ENCODE peak calls at places on chromosomes 4 and X, in seven cellular contexts. O is pancreas, H is aorta, E is left ventricle myocardium inferior, L is dorsolateral prefrontal cortex, B is colonic mucosa, R is astrocyte of the spinal cord. X is an unnamed sample.

GRCh38 chr4:99572527-99573240 is 1.9 kb upstream of the MTTP start:
- DNase-seq in O (no peak), H (no peak), E (no peak), L (no peak), B (no peak), R (no peak), X (no peak)

GRCh38 chrX:110403839-110404238 is 45.2 kb downstream of the RTL9 start:
- DNase-seq in O (no peak), H (no peak), E (no peak), L (no peak), B (no peak), R (peak; percentile 66), X (peak; percentile 52)

GRCh38 chr4:173528378-173529321 is 1.4 kb downstream of the HAND2 start:
- DNase-seq in O (no peak), H (peak; percentile 56), E (peak; percentile 36), L (no peak), B (no peak), R (no peak), X (no peak)

GRCh38 chr4:155403886-155404285 is 27.1 kb upstream of the MAP9 start:
- DNase-seq in O (no peak), H (no peak), E (no peak), L (no peak), B (no peak), R (peak; percentile 59), X (peak; percentile 11)

GRCh38 chrX:112734250-112734649 is 54.5 kb upstream of the LHFPL1 start:
- DNase-seq in O (no peak), H (peak; percentile 57), E (no peak), L (no peak), B (no peak), R (no peak), X (peak; percentile 13)

GRCh38 chr4:117135634-117136354 is 50.4 kb upstream of the TRAM1L1 start:
- DNase-seq in O (no peak), H (no peak), E (no peak), L (no peak), B (no peak), R (no peak), X (peak; percentile 9)

GRCh38 chr4:105990933-105991332 is 95.7 kb downstream of the NPNT start:
- DNase-seq in O (peak; percentile 79), H (peak; percentile 88), E (peak; percentile 85), L (peak; percentile 42), B (peak; percentile 45), R (peak; percentile 91), X (peak; percentile 56)

GRCh38 chr4:18209448-18209847 is 187.9 kb upstream of the LCORL start:
- DNase-seq in O (no peak), H (no peak), E (no peak), L (no peak), B (no peak), R (no peak), X (no peak)

GRCh38 chr4:173345648-173346047 is 11.5 kb upstream of the HMGB2 start:
- DNase-seq in O (no peak), H (no peak), E (no peak), L (no peak), B (no peak), R (no peak), X (no peak)

GRCh38 chr4:73068496-73069337 is 799 bp downstream of the COX18 start:
- DNase-seq in O (no peak), H (no peak), E (no peak), L (no peak), B (peak; percentile 29), R (peak; percentile 53), X (no peak)

GRCh38 chrX:118965395-118965794 is 9.0 kb upstream of the LONRF3 start:
- DNase-seq in O (no peak), H (no peak), E (no peak), L (no peak), B (no peak), R (no peak), X (no peak)

GRCh38 chr4:129852434-129852833 is 756.5 kb downstream of the C4orf33 start:
- DNase-seq in O (no peak), H (no peak), E (no peak), L (no peak), B (no peak), R (no peak), X (no peak)

GRCh38 chr4:82715731-82716617 is 82.6 kb downstream of the SCD5 start:
- DNase-seq in O (no peak), H (no peak), E (no peak), L (no peak), B (no peak), R (no peak), X (no peak)

GRCh38 chrX:1767026-1767425 is 152.2 kb downstream of the ASMT start:
- DNase-seq in O (no peak), H (no peak), E (no peak), L (no peak), B (no peak), R (no peak), X (no peak)

GRCh38 chr4:39614487-39615162 is 24.0 kb downstream of the SMIM14 start:
- DNase-seq in O (no peak), H (no peak), E (no peak), L (no peak), B (no peak), R (peak; percentile 82), X (peak; percentile 56)

GRCh38 chrX:50905334-50905733 is 5.2 kb upstream of the BMP15 start:
- DNase-seq in O (no peak), H (no peak), E (no peak), L (no peak), B (peak; percentile 21), R (no peak), X (no peak)

GRCh38 chr4:176268963-176269362 is at the start of gene ASB5:
- DNase-seq in O (no peak), H (no peak), E (no peak), L (no peak), B (no peak), R (no peak), X (no peak)

GRCh38 chrX:40092808-40093435 is 4.8 kb downstream of the BCOR start:
- DNase-seq in O (no peak), H (no peak), E (no peak), L (no peak), B (no peak), R (no peak), X (no peak)

GRCh38 chrX:71117358-71117757 is 1.0 kb upstream of the MED12 start:
- DNase-seq in O (no peak), H (no peak), E (no peak), L (no peak), B (no peak), R (no peak), X (no peak)

GRCh38 chrX:71107762-71108360 is 1.3 kb upstream of the CXorf65 start:
- DNase-seq in O (no peak), H (no peak), E (no peak), L (no peak), B (no peak), R (no peak), X (no peak)

GRCh38 chrX:71107245-71107644 is 705 bp upstream of the CXorf65 start:
- DNase-seq in O (no peak), H (no peak), E (no peak), L (no peak), B (no peak), R (no peak), X (no peak)

GRCh38 chrX:71111141-71111843 is at the start of gene IL2RG:
- DNase-seq in O (no peak), H (no peak), E (no peak), L (no peak), B (peak; percentile 70), R (no peak), X (no peak)

GRCh38 chrX:71111851-71112468 is 583 bp upstream of the IL2RG start:
- DNase-seq in O (no peak), H (no peak), E (no peak), L (no peak), B (no peak), R (no peak), X (no peak)
- H3K4me3 ChIP-seq in O (no peak overlapping the region), H (no peak overlapping the region), E (no peak overlapping the region), L (no peak overlapping the region), B (no peak overlapping the region), R (no peak overlapping the region), X (no peak overlapping the region)

GRCh38 chrX:155886409-155886808 is 5.3 kb downstream of the VAMP7 start:
- DNase-seq in O (no peak), H (no peak), E (no peak), L (no peak), B (no peak), R (no peak), X (no peak)

GRCh38 chrX:155893513-155893912 is 12.4 kb downstream of the VAMP7 start:
- DNase-seq in O (no peak), H (no peak), E (no peak), L (no peak), B (no peak), R (no peak), X (no peak)

GRCh38 chrX:155888139-155888538 is 7.0 kb downstream of the VAMP7 start:
- DNase-seq in O (no peak), H (no peak), E (no peak), L (no peak), B (no peak), R (peak; percentile 72), X (peak; percentile 27)

DNA sequence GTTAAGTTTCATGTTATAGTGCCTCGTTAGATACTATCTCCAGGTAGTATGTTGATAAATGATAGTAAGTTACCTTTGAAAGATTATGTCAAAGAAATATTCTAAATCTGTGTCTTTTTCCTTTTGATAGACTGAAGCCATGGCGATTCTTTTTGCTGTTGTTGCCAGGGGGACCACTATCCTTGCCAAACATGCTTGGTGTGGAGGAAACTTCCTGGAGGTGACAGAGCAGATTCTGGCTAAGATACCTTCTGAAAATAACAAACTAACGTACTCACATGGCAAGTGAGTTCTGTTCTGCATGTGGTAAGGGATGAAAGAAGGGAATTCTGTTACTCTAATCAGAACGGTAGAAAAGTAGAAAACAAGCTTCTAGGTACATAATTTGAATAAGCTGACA is 8.2 kb downstream of the VAMP7 start:
- DNase-seq in O (no peak), H (no peak), E (no peak), L (no peak), B (no peak), R (no peak), X (no peak)
- H3K4me3 ChIP-seq in O (no peak overlapping the region), H (no peak overlapping the region), E (no peak overlapping the region), L (no peak overlapping the region), B (no peak overlapping the region), R (no peak overlapping the region), X (no peak overlapping the region)

GRCh38 chr4:152591876-152592275 is 56.0 kb upstream of the FBXW7 start:
- DNase-seq in O (no peak), H (no peak), E (no peak), L (no peak), B (no peak), R (no peak), X (no peak)
- H3K4me3 ChIP-seq in O (no peak overlapping the region), H (no peak overlapping the region), E (peak overlapping the region; percentile 46), L (peak overlapping the region; percentile 40), B (no peak overlapping the region), R (no peak overlapping the region), X (no peak overlapping the region)

DNA sequence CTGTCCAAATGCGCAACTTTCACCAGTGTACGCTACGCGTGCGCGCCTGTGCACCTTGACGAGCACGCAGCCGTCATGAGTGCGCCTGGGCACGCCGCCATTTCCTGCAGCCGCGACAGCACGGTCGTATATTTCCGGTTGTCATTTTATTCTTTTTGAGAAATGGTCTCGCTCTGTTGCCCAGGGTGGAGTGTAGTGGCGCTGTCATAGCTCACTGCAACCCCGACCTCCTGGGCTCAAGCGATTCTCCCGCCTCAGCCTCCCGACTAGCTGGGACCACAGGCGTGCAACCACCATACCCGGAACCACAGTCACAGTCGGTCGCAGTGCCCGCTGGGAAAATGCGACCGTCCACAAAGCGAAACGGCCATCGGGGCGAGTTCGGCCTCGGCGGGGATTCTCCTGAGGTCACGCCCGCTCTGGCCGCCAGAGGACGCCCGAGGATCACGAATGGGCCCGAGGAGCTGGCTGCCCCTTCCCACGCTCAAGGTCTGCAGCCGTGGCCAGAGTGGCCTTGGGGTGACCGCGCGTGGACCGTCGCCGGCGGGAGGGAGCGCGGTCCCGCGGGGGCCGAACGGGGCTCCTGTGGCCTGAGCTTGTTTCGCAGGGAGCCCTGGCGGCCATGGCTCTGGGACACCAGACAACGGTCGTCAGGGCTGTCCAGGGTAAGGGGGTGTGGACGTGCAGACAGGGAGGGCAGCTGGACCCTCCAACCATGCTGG is 23.7 kb upstream of the PNMA3 start:
- DNase-seq in O (peak; percentile 89), H (peak; percentile 82), E (peak; percentile 74), L (peak; percentile 82), B (peak; percentile 65), R (peak; percentile 27), X (no peak)
- H3K4me3 ChIP-seq in O (peak overlapping the region; percentile 34), H (no peak overlapping the region), E (peak overlapping the region; percentile 58), L (peak overlapping the region; percentile 48), B (peak overlapping the region; percentile 27), R (no peak overlapping the region), X (peak overlapping the region; percentile 33)

X was measured in skeletal muscle cell.